ENCODE peak calls at places on chromosomes 5 and 9, in six cellular contexts. One of them, this sample, is unnamed.

GRCh38 chr5:43425965-43426364 is 13.8 kb upstream of the CCL28 start:
- DNase-seq in HFFc6: peak; percentile 84
- DNase-seq in AG09319: no peak
- DNase-seq in CD8-positive, alpha-beta T cell: no peak
- DNase-seq in epithelial cell of esophagus: peak; percentile 94
- DNase-seq in ovary: no peak
- DNase-seq in this sample: peak; percentile 92

GRCh38 chr5:51958473-51958872 is 575.2 kb downstream of the ISL1 start:
- DNase-seq in AG09319: no peak
- DNase-seq in epithelial cell of esophagus: no peak
- DNase-seq in CD8-positive, alpha-beta T cell: no peak
- DNase-seq in HFFc6: no peak
- DNase-seq in ovary: no peak
- DNase-seq in this sample: no peak

GRCh38 chr5:154385236-154385512 is 60.6 kb upstream of the SAP30L start:
- DNase-seq in HFFc6: no peak
- DNase-seq in ovary: no peak
- DNase-seq in epithelial cell of esophagus: no peak
- DNase-seq in AG09319: no peak
- DNase-seq in CD8-positive, alpha-beta T cell: no peak
- DNase-seq in this sample: no peak

GRCh38 chr5:151058891-151059611 is 21.8 kb downstream of the TNIP1 start:
- DNase-seq in epithelial cell of esophagus: no peak
- DNase-seq in ovary: no peak
- DNase-seq in HFFc6: no peak
- DNase-seq in AG09319: no peak
- DNase-seq in CD8-positive, alpha-beta T cell: no peak
- DNase-seq in this sample: no peak

GRCh38 chr5:59238126-59238902 is 655.2 kb downstream of the PDE4D start:
- DNase-seq in HFFc6: no peak
- DNase-seq in epithelial cell of esophagus: no peak
- DNase-seq in CD8-positive, alpha-beta T cell: no peak
- DNase-seq in AG09319: no peak
- DNase-seq in ovary: no peak
- DNase-seq in this sample: no peak

GRCh38 chr9:112361602-112362001 is 18.3 kb upstream of the HSDL2 start:
- DNase-seq in AG09319: no peak
- DNase-seq in epithelial cell of esophagus: peak; percentile 61
- DNase-seq in CD8-positive, alpha-beta T cell: no peak
- DNase-seq in ovary: no peak
- DNase-seq in HFFc6: peak; percentile 48
- DNase-seq in this sample: no peak

GRCh38 chr9:131833906-131834305 is 94.0 kb upstream of the RAPGEF1 start:
- DNase-seq in ovary: no peak
- DNase-seq in HFFc6: no peak
- DNase-seq in CD8-positive, alpha-beta T cell: no peak
- DNase-seq in epithelial cell of esophagus: peak; percentile 28
- DNase-seq in AG09319: no peak
- DNase-seq in this sample: no peak

GRCh38 chr5:74536658-74537057 is 103.9 kb downstream of the ENC1 start:
- DNase-seq in ovary: no peak
- DNase-seq in HFFc6: no peak
- DNase-seq in epithelial cell of esophagus: no peak
- DNase-seq in CD8-positive, alpha-beta T cell: no peak
- DNase-seq in AG09319: no peak
- DNase-seq in this sample: no peak

GRCh38 chr5:139808481-139809330 is 13.1 kb downstream of the PSD2 start:
- DNase-seq in ovary: no peak
- DNase-seq in HFFc6: peak; percentile 2
- DNase-seq in CD8-positive, alpha-beta T cell: no peak
- DNase-seq in epithelial cell of esophagus: peak; percentile 55
- DNase-seq in AG09319: no peak
- DNase-seq in this sample: peak; percentile 2

GRCh38 chr9:19720374-19720773 is 68.5 kb downstream of the SLC24A2 start:
- DNase-seq in CD8-positive, alpha-beta T cell: no peak
- DNase-seq in ovary: no peak
- DNase-seq in AG09319: no peak
- DNase-seq in HFFc6: peak; percentile 13
- DNase-seq in epithelial cell of esophagus: peak; percentile 69
- DNase-seq in this sample: peak; percentile 8

GRCh38 chr5:38375423-38375822 is 117.1 kb downstream of the EGFLAM start:
- DNase-seq in ovary: no peak
- DNase-seq in epithelial cell of esophagus: no peak
- DNase-seq in AG09319: no peak
- DNase-seq in HFFc6: no peak
- DNase-seq in CD8-positive, alpha-beta T cell: no peak
- DNase-seq in this sample: no peak

GRCh38 chr5:4198461-4198860 is 602.8 kb downstream of the IRX1 start:
- DNase-seq in CD8-positive, alpha-beta T cell: no peak
- DNase-seq in AG09319: no peak
- DNase-seq in epithelial cell of esophagus: no peak
- DNase-seq in HFFc6: no peak
- DNase-seq in ovary: no peak
- DNase-seq in this sample: no peak

GRCh38 chr9:97364769-97365490 is 47.0 kb upstream of the TDRD7 start:
- DNase-seq in HFFc6: no peak
- DNase-seq in epithelial cell of esophagus: peak; percentile 9
- DNase-seq in AG09319: no peak
- DNase-seq in ovary: no peak
- DNase-seq in CD8-positive, alpha-beta T cell: no peak
- DNase-seq in this sample: no peak

GRCh38 chr9:72843525-72844439 is 109.1 kb downstream of the ALDH1A1 start:
- DNase-seq in epithelial cell of esophagus: peak; percentile 85
- DNase-seq in ovary: no peak
- DNase-seq in AG09319: no peak
- DNase-seq in CD8-positive, alpha-beta T cell: no peak
- DNase-seq in HFFc6: no peak
- DNase-seq in this sample: no peak

GRCh38 chr5:38551020-38552017 is 5.1 kb downstream of the LIFR start:
- DNase-seq in CD8-positive, alpha-beta T cell: no peak
- DNase-seq in AG09319: peak; percentile 18
- DNase-seq in ovary: peak; percentile 42
- DNase-seq in epithelial cell of esophagus: peak; percentile 60
- DNase-seq in HFFc6: peak; percentile 40
- DNase-seq in this sample: no peak

GRCh38 chr9:118529210-118529609 is 825.0 kb downstream of the TLR4 start:
- DNase-seq in AG09319: no peak
- DNase-seq in epithelial cell of esophagus: peak; percentile 40
- DNase-seq in ovary: no peak
- DNase-seq in HFFc6: peak; percentile 4
- DNase-seq in CD8-positive, alpha-beta T cell: no peak
- DNase-seq in this sample: peak; percentile 31

GRCh38 chr5:15026011-15026481 is 154.5 kb upstream of the ANKH start:
- DNase-seq in HFFc6: peak; percentile 28
- DNase-seq in AG09319: no peak
- DNase-seq in ovary: no peak
- DNase-seq in CD8-positive, alpha-beta T cell: no peak
- DNase-seq in epithelial cell of esophagus: peak; percentile 26
- DNase-seq in this sample: no peak

GRCh38 chr5:77945874-77946273 is 169.7 kb upstream of the TBCA start:
- DNase-seq in CD8-positive, alpha-beta T cell: no peak
- DNase-seq in ovary: no peak
- DNase-seq in AG09319: no peak
- DNase-seq in HFFc6: no peak
- DNase-seq in epithelial cell of esophagus: no peak
- DNase-seq in this sample: no peak

GRCh38 chr9:89249001-89249400 is 62.0 kb upstream of the CKS2 start:
- DNase-seq in ovary: no peak
- DNase-seq in AG09319: no peak
- DNase-seq in HFFc6: no peak
- DNase-seq in epithelial cell of esophagus: no peak
- DNase-seq in CD8-positive, alpha-beta T cell: no peak
- DNase-seq in this sample: no peak

GRCh38 chr9:131578778-131579504 is 33.6 kb downstream of the PRRT1B start:
- DNase-seq in ovary: no peak
- DNase-seq in HFFc6: no peak
- DNase-seq in AG09319: no peak
- DNase-seq in epithelial cell of esophagus: no peak
- DNase-seq in CD8-positive, alpha-beta T cell: peak; percentile 28
- DNase-seq in this sample: no peak

GRCh38 chr5:136404616-136405015 is 39.3 kb upstream of the TRPC7 start:
- DNase-seq in CD8-positive, alpha-beta T cell: no peak
- DNase-seq in AG09319: no peak
- DNase-seq in ovary: no peak
- DNase-seq in HFFc6: no peak
- DNase-seq in epithelial cell of esophagus: no peak
- DNase-seq in this sample: no peak

GRCh38 chr9:134055981-134056461 is 11.8 kb downstream of the BRD3 start:
- DNase-seq in ovary: peak; percentile 66
- DNase-seq in AG09319: peak; percentile 78
- DNase-seq in HFFc6: peak; percentile 53
- DNase-seq in CD8-positive, alpha-beta T cell: no peak
- DNase-seq in epithelial cell of esophagus: peak; percentile 81
- DNase-seq in this sample: peak; percentile 86

GRCh38 chr5:51661646-51662265 is 278.5 kb downstream of the ISL1 start:
- DNase-seq in HFFc6: no peak
- DNase-seq in AG09319: no peak
- DNase-seq in epithelial cell of esophagus: no peak
- DNase-seq in ovary: no peak
- DNase-seq in CD8-positive, alpha-beta T cell: no peak
- DNase-seq in this sample: no peak

GRCh38 chr5:151569132-151570046 is 21.7 kb downstream of the FAT2 start:
- DNase-seq in epithelial cell of esophagus: peak; percentile 85
- DNase-seq in HFFc6: no peak
- DNase-seq in AG09319: no peak
- DNase-seq in ovary: no peak
- DNase-seq in CD8-positive, alpha-beta T cell: no peak
- DNase-seq in this sample: no peak

GRCh38 chr9:88173378-88173999 is 35.2 kb upstream of the SPATA31C2 start:
- DNase-seq in AG09319: peak; percentile 44
- DNase-seq in HFFc6: peak; percentile 59
- DNase-seq in CD8-positive, alpha-beta T cell: peak; percentile 16
- DNase-seq in epithelial cell of esophagus: peak; percentile 81
- DNase-seq in ovary: no peak
- DNase-seq in this sample: peak; percentile 55

GRCh38 chr5:56105511-56106372 is 111.0 kb upstream of the IL6ST start:
- DNase-seq in CD8-positive, alpha-beta T cell: no peak
- DNase-seq in AG09319: no peak
- DNase-seq in epithelial cell of esophagus: no peak
- DNase-seq in ovary: no peak
- DNase-seq in HFFc6: no peak
- DNase-seq in this sample: no peak

GRCh38 chr5:158380661-158381060 is 521.7 kb upstream of the CLINT1 start:
- DNase-seq in HFFc6: no peak
- DNase-seq in CD8-positive, alpha-beta T cell: no peak
- DNase-seq in AG09319: no peak
- DNase-seq in ovary: no peak
- DNase-seq in epithelial cell of esophagus: peak; percentile 86
- DNase-seq in this sample: no peak

GRCh38 chr9:15423328-15423985 is 781 bp downstream of the SNAPC3 start:
- DNase-seq in AG09319: no peak
- DNase-seq in epithelial cell of esophagus: peak; percentile 51
- DNase-seq in HFFc6: peak; percentile 14
- DNase-seq in ovary: no peak
- DNase-seq in CD8-positive, alpha-beta T cell: no peak
- DNase-seq in this sample: no peak

GRCh38 chr9:34884732-34885131 is 73.4 kb upstream of the PHF24 start:
- DNase-seq in epithelial cell of esophagus: peak; percentile 24
- DNase-seq in CD8-positive, alpha-beta T cell: no peak
- DNase-seq in AG09319: no peak
- DNase-seq in HFFc6: no peak
- DNase-seq in ovary: no peak
- DNase-seq in this sample: no peak

GRCh38 chr9:79801459-79801858 is 229.7 kb downstream of the TLE4 start:
- DNase-seq in HFFc6: no peak
- DNase-seq in epithelial cell of esophagus: no peak
- DNase-seq in AG09319: no peak
- DNase-seq in CD8-positive, alpha-beta T cell: no peak
- DNase-seq in ovary: no peak
- DNase-seq in this sample: peak; percentile 34
- TF ChIP-seq CTCF in HFFc6: no peak
- TF ChIP-seq CTCF in epithelial cell of esophagus: no peak
- TF ChIP-seq CTCF in AG09319: no peak
- TF ChIP-seq CTCF in CD8-positive, alpha-beta T cell: no peak
- TF ChIP-seq CTCF in ovary: no peak
- TF ChIP-seq CTCF in this sample: no peak

GRCh38 chr5:22242532-22242931 is 610.6 kb downstream of the CDH12 start:
- DNase-seq in HFFc6: no peak
- DNase-seq in epithelial cell of esophagus: peak; percentile 4
- DNase-seq in CD8-positive, alpha-beta T cell: no peak
- DNase-seq in ovary: no peak
- DNase-seq in AG09319: no peak
- DNase-seq in this sample: no peak

GRCh38 chr5:22238047-22238446 is 615.1 kb downstream of the CDH12 start:
- DNase-seq in ovary: no peak
- DNase-seq in HFFc6: no peak
- DNase-seq in CD8-positive, alpha-beta T cell: no peak
- DNase-seq in AG09319: no peak
- DNase-seq in epithelial cell of esophagus: peak; percentile 16
- DNase-seq in this sample: no peak
- TF ChIP-seq CTCF in ovary: no peak
- TF ChIP-seq CTCF in HFFc6: no peak
- TF ChIP-seq CTCF in CD8-positive, alpha-beta T cell: no peak
- TF ChIP-seq CTCF in AG09319: no peak
- TF ChIP-seq CTCF in epithelial cell of esophagus: no peak
- TF ChIP-seq CTCF in this sample: no peak

DNA sequence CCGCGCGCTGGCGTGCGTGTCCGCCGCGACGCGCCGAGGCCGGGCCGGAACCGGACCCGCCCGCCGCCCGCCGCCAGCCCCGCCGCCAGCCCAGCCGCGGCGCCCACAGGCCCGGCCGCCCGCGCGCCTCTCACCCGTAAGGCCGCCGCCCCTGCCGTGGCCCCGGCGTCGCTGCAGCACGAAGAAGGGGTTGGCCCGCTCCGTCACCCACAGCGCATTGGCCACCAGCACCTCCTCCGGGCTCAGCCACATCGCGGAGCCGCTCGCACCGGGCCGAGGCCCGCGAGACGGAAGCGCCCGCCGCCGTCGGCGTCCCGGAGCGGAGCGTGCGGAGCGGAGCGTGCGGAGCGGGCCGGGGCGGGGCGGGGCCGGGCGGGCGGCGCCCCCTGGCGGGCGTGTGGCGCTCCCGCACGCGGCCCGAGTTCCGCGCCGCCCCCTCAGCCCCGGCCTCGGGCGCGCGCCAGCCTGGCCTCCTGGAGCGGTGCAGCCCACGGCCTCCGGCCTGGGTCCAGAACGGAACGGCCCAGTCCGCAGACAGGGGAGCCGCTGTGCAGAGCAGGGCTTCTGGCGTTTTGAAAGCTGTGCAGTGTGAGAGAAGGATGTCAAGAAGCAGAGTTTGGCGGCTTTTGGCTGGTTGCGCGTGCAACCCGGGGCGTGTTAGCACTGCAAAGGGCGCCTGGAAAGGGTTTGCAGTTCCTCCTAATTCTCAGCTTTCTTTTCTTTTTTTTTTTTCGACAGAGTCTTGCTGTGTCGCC is at the start of gene TBC1D9B:
- DNase-seq in ovary: peak; percentile 74
- DNase-seq in CD8-positive, alpha-beta T cell: peak; percentile 37
- DNase-seq in epithelial cell of esophagus: peak; percentile 70
- DNase-seq in HFFc6: peak; percentile 40
- DNase-seq in AG09319: peak; percentile 12
- DNase-seq in this sample: no peak
- TF ChIP-seq CTCF in ovary: peak; percentile 41
- TF ChIP-seq CTCF in CD8-positive, alpha-beta T cell: peak; percentile 14
- TF ChIP-seq CTCF in epithelial cell of esophagus: peak; percentile 13
- TF ChIP-seq CTCF in HFFc6: peak; percentile 60
- TF ChIP-seq CTCF in AG09319: no peak
- TF ChIP-seq CTCF in this sample: no peak

GRCh38 chr5:11048760-11049159 is 287.7 kb upstream of the DAP start:
- DNase-seq in ovary: no peak
- DNase-seq in AG09319: no peak
- DNase-seq in epithelial cell of esophagus: no peak
- DNase-seq in CD8-positive, alpha-beta T cell: no peak
- DNase-seq in HFFc6: no peak
- DNase-seq in this sample: no peak
- TF ChIP-seq CTCF in ovary: no peak
- TF ChIP-seq CTCF in AG09319: no peak
- TF ChIP-seq CTCF in epithelial cell of esophagus: no peak
- TF ChIP-seq CTCF in CD8-positive, alpha-beta T cell: no peak
- TF ChIP-seq CTCF in HFFc6: peak; percentile 38
- TF ChIP-seq CTCF in this sample: peak; percentile 23

This sample was measured in retinal pigment epithelial cell.